ENCODE peak calls at places on chromosomes 5 and 9, in four cellular contexts. F is HepG2, U is K562, T is H1. I is an unnamed sample.

GRCh38 chr9:38318755-38319495 is 73.6 kb upstream of the ALDH1B1 start:
- DNase-seq in T (no peak), F (no peak), U (no peak), I (no peak)

GRCh38 chr9:130137870-130138653 is 34.1 kb upstream of the NCS1 start:
- DNase-seq in T (peak), U (peak), F (no peak), I (no peak)

GRCh38 chr5:132488590-132488989 is 2.0 kb downstream of the IRF1 start:
- DNase-seq in F (no peak), T (no peak), U (no peak), I (no peak)

GRCh38 chr9:79264511-79265448 is 307.0 kb upstream of the TLE4 start:
- DNase-seq in U (no peak), F (no peak), T (no peak), I (no peak)

GRCh38 chr5:69033690-69034089 is 60.1 kb upstream of the SLC30A5 start:
- DNase-seq in T (no peak), U (no peak), F (no peak), I (no peak)

GRCh38 chr5:89028579-89029272 is 145.7 kb upstream of the MEF2C start:
- DNase-seq in U (no peak), F (no peak), T (no peak), I (peak)

GRCh38 chr5:134328619-134329018 is 38.4 kb downstream of the CDKL3 start:
- DNase-seq in F (no peak), T (no peak), U (peak), I (no peak)

GRCh38 chr9:13351768-13352386 is 72.4 kb upstream of the MPDZ start:
- DNase-seq in U (no peak), F (peak), T (no peak), I (peak)

GRCh38 chr5:55712023-55712859 is at the start of gene SLC38A9:
- DNase-seq in T (peak), U (peak), F (peak), I (peak)

GRCh38 chr5:176736271-176736965 is 73.9 kb upstream of the UNC5A start:
- DNase-seq in F (no peak), U (no peak), T (no peak), I (no peak)

GRCh38 chr5:63794296-63794695 is 167.9 kb downstream of the HTR1A start:
- DNase-seq in U (no peak), T (no peak), F (no peak), I (no peak)

GRCh38 chr9:130104413-130105193 is 50.9 kb downstream of the GPR107 start:
- DNase-seq in F (no peak), T (no peak), U (no peak), I (no peak)

GRCh38 chr5:57503433-57503832 is 20.8 kb upstream of the ACTBL2 start:
- DNase-seq in T (no peak), U (no peak), F (no peak), I (no peak)

GRCh38 chr9:113164536-113165300 is 13.9 kb downstream of the SLC31A2 start:
- DNase-seq in T (no peak), F (no peak), U (no peak), I (no peak)

GRCh38 chr9:83649080-83649479 is 26.1 kb downstream of the IDNK start:
- DNase-seq in F (peak), U (peak), T (peak), I (peak)

GRCh38 chr9:78985084-78985738 is 586.6 kb upstream of the TLE4 start:
- DNase-seq in T (no peak), U (no peak), F (no peak), I (no peak)

DNA sequence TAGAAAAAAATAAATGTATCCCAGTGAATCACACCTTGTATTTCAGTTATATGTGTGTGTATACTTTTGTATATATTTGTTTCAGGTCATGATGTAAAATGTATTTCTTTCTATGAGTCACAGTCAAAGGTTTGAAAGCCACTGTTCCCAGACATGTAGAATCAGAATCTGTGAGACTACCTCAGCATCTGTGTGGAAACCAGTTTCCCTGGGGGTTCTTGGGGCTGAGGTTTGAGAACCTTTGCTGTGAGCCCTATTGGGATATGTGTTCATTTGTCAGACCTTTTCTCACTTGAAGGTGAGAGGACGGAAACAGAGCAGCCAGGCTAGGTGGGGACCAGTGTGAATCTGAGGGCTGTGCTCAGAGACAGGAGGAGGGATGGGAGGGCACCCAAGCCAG is 78.7 kb upstream of the SAP30L start:
- DNase-seq in F (no peak), U (no peak), T (no peak), I (no peak)
- TF ChIP-seq FOSL1 in F (no peak), U (no peak), T (no peak), I (no peak)

GRCh38 chr9:95009459-95009858 is 283.0 kb downstream of the AOPEP start:
- DNase-seq in U (no peak), T (no peak), F (no peak), I (no peak)
- TF ChIP-seq FOSL1 in U (no peak), T (no peak), F (no peak), I (no peak)

GRCh38 chr5:37071487-37071886 is 177.7 kb downstream of the CPLANE1 start:
- DNase-seq in T (no peak), F (no peak), U (no peak), I (no peak)

GRCh38 chr5:37075399-37075950 is 173.7 kb downstream of the CPLANE1 start:
- DNase-seq in T (no peak), F (no peak), U (no peak), I (no peak)

DNA sequence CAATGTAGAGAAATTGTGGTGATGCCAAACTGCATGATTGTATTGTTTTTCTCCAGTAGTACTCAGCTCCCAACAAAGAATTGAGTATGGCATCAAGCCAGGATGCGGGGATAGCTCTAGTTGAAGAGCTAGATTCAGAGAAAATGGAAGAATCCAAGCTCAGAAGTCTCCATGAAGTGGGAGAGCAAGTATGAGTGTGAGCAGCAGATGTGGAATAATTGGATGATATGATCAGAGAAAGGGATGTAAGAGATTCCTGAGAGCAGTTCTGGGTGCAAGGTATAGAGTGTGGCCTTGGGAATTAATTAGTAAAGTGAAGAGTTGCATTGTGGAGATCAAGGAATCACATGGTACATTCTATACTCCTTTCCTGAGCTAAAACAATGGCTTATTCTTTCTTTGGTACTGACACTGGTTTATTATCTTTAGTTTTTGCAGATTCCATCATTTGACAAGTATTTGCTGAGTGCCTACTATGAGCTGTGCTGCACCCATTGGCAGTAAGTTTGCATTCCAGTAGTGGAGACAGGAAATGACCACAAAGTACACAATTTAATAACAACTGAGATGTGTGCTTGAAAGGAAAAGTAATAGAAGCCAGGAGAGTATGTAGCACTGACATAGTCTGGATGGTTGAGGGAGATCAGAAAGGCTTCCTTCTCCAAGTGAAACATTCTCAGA is 177.1 kb downstream of the CPLANE1 start:
- DNase-seq in F (peak), U (no peak), T (no peak), I (no peak)
- TF ChIP-seq FOSL1 in F (no peak), U (no peak), T (no peak), I (no peak)

DNA sequence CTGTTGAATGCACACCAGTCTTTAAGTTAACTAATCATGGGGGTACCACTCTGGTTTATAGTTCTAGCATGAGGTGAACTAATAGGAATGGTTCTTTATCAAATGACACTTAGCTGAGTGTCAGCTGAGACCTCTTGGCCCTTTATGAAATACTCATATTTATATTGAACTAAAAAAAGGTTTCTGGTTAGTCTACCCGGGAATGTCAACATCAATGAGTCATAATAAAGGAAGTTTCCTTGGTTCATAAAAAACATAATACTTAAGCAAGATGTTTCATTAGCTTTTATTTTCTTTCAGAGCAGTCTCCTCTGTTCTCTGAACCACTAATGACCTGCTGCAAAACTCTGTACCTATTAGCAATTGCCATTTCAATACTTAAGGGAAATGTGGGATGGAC is 13.7 kb downstream of the DAB2 start:
- DNase-seq in U (no peak), F (no peak), T (no peak), I (no peak)
- TF ChIP-seq FOSL1 in U (no peak), F (no peak), T (no peak), I (peak)

GRCh38 chr5:76358-77169 is 15.4 kb upstream of the PLEKHG4B start:
- DNase-seq in F (no peak), T (no peak), U (peak), I (no peak)
- TF ChIP-seq FOSL1 in F (no peak), T (no peak), U (no peak), I (no peak)

DNA sequence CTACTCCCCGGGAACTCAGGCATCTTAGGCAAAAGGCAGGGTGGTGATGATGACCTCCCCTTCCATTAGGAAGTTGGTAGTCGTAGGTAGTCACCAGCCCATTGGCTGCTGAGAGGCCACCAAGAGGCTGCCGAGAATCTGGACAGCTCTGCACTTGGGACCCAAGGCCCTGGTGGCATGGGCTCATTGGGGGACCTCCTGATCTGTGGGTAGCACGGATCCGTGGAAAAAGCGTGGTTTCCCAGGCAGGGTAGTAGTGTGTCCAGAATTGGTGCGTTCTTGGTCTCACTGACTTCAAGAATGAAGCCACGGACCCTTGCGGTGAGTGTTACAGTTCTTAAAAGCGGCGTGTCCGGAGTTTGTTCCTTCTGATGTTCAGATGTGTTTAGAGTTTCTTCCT is 158.8 kb downstream of the CNTLN start:
- DNase-seq in T (no peak), U (no peak), F (no peak), I (no peak)
- TF ChIP-seq FOSL1 in T (no peak), U (no peak), F (no peak), I (no peak)

DNA sequence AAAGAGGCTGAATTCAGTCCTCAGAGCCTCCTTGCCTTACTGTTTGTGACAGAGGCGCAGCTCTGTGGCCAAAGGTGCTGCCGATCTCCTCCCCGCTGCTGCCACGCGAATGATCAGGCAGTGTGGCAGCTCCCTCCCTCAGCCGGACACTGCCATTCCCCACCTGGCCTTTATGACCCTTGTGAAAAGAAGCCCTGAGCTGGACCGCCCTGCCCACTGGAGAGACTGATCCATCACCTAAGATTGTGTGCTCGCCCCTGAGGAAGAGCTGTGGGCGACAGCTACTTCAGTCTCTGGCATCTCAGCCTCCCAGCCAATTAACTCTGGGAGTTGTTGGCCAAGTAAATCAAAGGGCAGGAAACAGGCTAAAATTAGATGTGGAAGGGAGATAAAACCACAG is 90.9 kb downstream of the CARTPT start:
- DNase-seq in F (no peak), U (no peak), T (no peak), I (no peak)
- TF ChIP-seq FOSL1 in F (no peak), U (no peak), T (no peak), I (no peak)